ENCODE peak calls at places on chromosomes 1 and 21, in nine cellular contexts. O, H, V, S, G, U, K, X and Y are unnamed samples.
A peak's percentile ranks its signal among the peaks of the same experiment; 100 is the strongest.

GRCh38 chr1:156964431-156964830 is 44.0 kb downstream of the LRRC71 start:
- DNase-seq in O (no peak), H (no peak), V (no peak), S (no peak), G (no peak), U (no peak), K (no peak), X (no peak), Y (no peak)

GRCh38 chr1:92980732-92981647 is 19.7 kb upstream of the DIPK1A start:
- DNase-seq in O (no peak), H (peak; percentile 9), V (no peak), S (no peak), G (no peak), U (no peak), K (no peak), X (no peak), Y (no peak)

GRCh38 chr1:196977278-196977677 is at the start of gene CFHR5:
- DNase-seq in O (no peak), H (no peak), V (no peak), S (no peak), G (no peak), U (no peak), K (no peak), X (no peak), Y (no peak)

GRCh38 chr1:156865865-156866678 is 5.4 kb downstream of the NTRK1 start:
- DNase-seq in O (no peak), H (no peak), V (no peak), S (no peak), G (no peak), U (no peak), K (no peak), X (no peak), Y (no peak)

GRCh38 chr1:39395357-39395831 is 96.0 kb upstream of the BMP8A start:
- DNase-seq in O (no peak), H (no peak), V (peak; percentile 82), S (no peak), G (peak; percentile 47), U (no peak), K (peak; percentile 61), X (peak; percentile 74), Y (no peak)

GRCh38 chr1:23905461-23906025 is 7.6 kb downstream of the CNR2 start:
- DNase-seq in O (no peak), H (no peak), V (no peak), S (no peak), G (no peak), U (no peak), K (no peak), X (no peak), Y (no peak)

GRCh38 chr1:41528726-41529605 is 44.5 kb upstream of the EDN2 start:
- DNase-seq in O (no peak), H (no peak), V (no peak), S (no peak), G (no peak), U (no peak), K (no peak), X (no peak), Y (no peak)

GRCh38 chr1:163038928-163039327 is 30.2 kb upstream of the RGS4 start:
- DNase-seq in O (no peak), H (no peak), V (no peak), S (no peak), G (no peak), U (no peak), K (no peak), X (no peak), Y (no peak)

GRCh38 chr1:201269241-201269640 is 14.1 kb upstream of the PKP1 start:
- DNase-seq in O (no peak), H (no peak), V (no peak), S (no peak), G (no peak), U (no peak), K (no peak), X (no peak), Y (no peak)

GRCh38 chr1:190852611-190853010 is 374.9 kb upstream of the BRINP3 start:
- DNase-seq in O (no peak), H (no peak), V (no peak), S (no peak), G (no peak), U (no peak), K (no peak), X (no peak), Y (no peak)

GRCh38 chr1:3912809-3913685 is 13.0 kb upstream of the C1orf174 start:
- DNase-seq in O (no peak), H (no peak), V (no peak), S (no peak), G (no peak), U (no peak), K (no peak), X (no peak), Y (no peak)

GRCh38 chr1:65825736-65826135 is 33.0 kb downstream of the PDE4B start:
- DNase-seq in O (no peak), H (no peak), V (no peak), S (no peak), G (no peak), U (no peak), K (peak; percentile 47), X (peak; percentile 10), Y (no peak)

GRCh38 chr1:241408170-241408569 is 51.2 kb upstream of the RGS7 start:
- DNase-seq in O (no peak), H (no peak), V (peak; percentile 48), S (no peak), G (no peak), U (no peak), K (no peak), X (peak; percentile 30), Y (no peak)

GRCh38 chr1:32757213-32757895 is 54.8 kb upstream of the SYNC start:
- DNase-seq in O (no peak), H (no peak), V (no peak), S (no peak), G (no peak), U (no peak), K (no peak), X (no peak), Y (no peak)

GRCh38 chr1:22247527-22248218 is 104.8 kb upstream of the WNT4 start:
- DNase-seq in O (no peak), H (no peak), V (no peak), S (no peak), G (no peak), U (no peak), K (no peak), X (no peak), Y (no peak)

GRCh38 chr1:29322147-29322694 is 85.9 kb downstream of the PTPRU start:
- DNase-seq in O (no peak), H (no peak), V (no peak), S (no peak), G (no peak), U (no peak), K (no peak), X (no peak), Y (no peak)

GRCh38 chr1:61925591-61926298 is 183.5 kb downstream of the PATJ start:
- DNase-seq in O (no peak), H (no peak), V (no peak), S (no peak), G (no peak), U (no peak), K (no peak), X (no peak), Y (no peak)

GRCh38 chr1:162193815-162194214 is 124.3 kb downstream of the NOS1AP start:
- DNase-seq in O (no peak), H (no peak), V (no peak), S (no peak), G (no peak), U (peak; percentile 41), K (no peak), X (no peak), Y (no peak)

GRCh38 chr21:45064618-45065399 is 9.6 kb upstream of the ADARB1 start:
- DNase-seq in O (no peak), H (no peak), V (no peak), S (no peak), G (no peak), U (no peak), K (no peak), X (peak; percentile 54), Y (no peak)

GRCh38 chr1:231590453-231591198 is 36.0 kb upstream of the DISC1 start:
- DNase-seq in O (peak; percentile 67), H (no peak), V (peak; percentile 64), S (peak; percentile 37), G (peak; percentile 78), U (peak; percentile 17), K (peak; percentile 51), X (peak; percentile 61), Y (peak; percentile 48)

GRCh38 chr1:37033355-37034291 is 692 bp downstream of the GRIK3 start:
- DNase-seq in O (no peak), H (no peak), V (no peak), S (no peak), G (peak; percentile 37), U (no peak), K (no peak), X (no peak), Y (peak; percentile 26)

GRCh38 chr1:12712091-12712490 is 3.8 kb upstream of the AADACL3 start:
- DNase-seq in O (no peak), H (no peak), V (no peak), S (no peak), G (no peak), U (no peak), K (no peak), X (no peak), Y (no peak)

GRCh38 chr21:41955516-41955915 is 1.7 kb upstream of the C2CD2 start:
- DNase-seq in O (no peak), H (no peak), V (no peak), S (no peak), G (no peak), U (no peak), K (no peak), X (no peak), Y (no peak)

GRCh38 chr1:38475624-38476005 is 384.0 kb downstream of the RRAGC start:
- DNase-seq in O (no peak), H (no peak), V (no peak), S (no peak), G (no peak), U (no peak), K (no peak), X (no peak), Y (no peak)

GRCh38 chr1:55446351-55446750 is 231.2 kb upstream of the USP24 start:
- DNase-seq in O (no peak), H (no peak), V (peak; percentile 72), S (no peak), G (no peak), U (no peak), K (peak; percentile 18), X (no peak), Y (no peak)

GRCh38 chr1:26161408-26162219 is 2.7 kb downstream of the FAM110D start:
- DNase-seq in O (peak; percentile 61), H (peak; percentile 32), V (no peak), S (peak; percentile 72), G (peak; percentile 84), U (peak; percentile 51), K (no peak), X (no peak), Y (peak; percentile 64)

GRCh38 chr21:30962013-30962412 is 76.3 kb downstream of the KRTAP19-8 start:
- DNase-seq in O (peak; percentile 46), H (no peak), V (no peak), S (no peak), G (no peak), U (no peak), K (no peak), X (no peak), Y (no peak)